ENCODE peak calls at places on chromosomes 5 and 9, in ten cellular contexts. L is tibial nerve, I is H9, X is ascending aorta, R is IMR-90, Q is BE2C, U is K562, E is stomach, H is PC-9, M is MM.1S. T is an unnamed sample. For H3K9me3, the result is how much of the 10 kb centered on the place peaks cover.

GRCh38 chr5:96280946-96281393 is 152.1 kb downstream of the PCSK1 start:
- DNase-seq in H (no peak), I (no peak), R (no peak), M (no peak), X (no peak), U (no peak), Q (no peak), L (no peak), E (no peak), T (no peak)

GRCh38 chr5:148653840-148654781 is at the start of gene HTR4:
- DNase-seq in X (no peak), I (peak), M (no peak), L (no peak), H (no peak), E (no peak), U (no peak), Q (peak), R (no peak), T (no peak)

GRCh38 chr5:83472508-83473343 is 1.2 kb downstream of the VCAN start:
- DNase-seq in X (peak), M (peak), E (no peak), L (peak), I (peak), U (peak), H (peak), Q (peak), R (no peak), T (peak)

GRCh38 chr5:168877132-168877895 is 298.1 kb upstream of the PANK3 start:
- DNase-seq in M (peak), H (no peak), R (no peak), Q (no peak), E (no peak), X (no peak), L (no peak), I (no peak), U (peak), T (no peak)

GRCh38 chr9:119365291-119366027 is 3.8 kb downstream of the BRINP1 start:
- DNase-seq in I (peak), X (no peak), M (peak), L (no peak), Q (peak), E (no peak), R (no peak), H (peak), U (peak), T (no peak)

GRCh38 chr5:67773439-67773988 is 442.0 kb upstream of the PIK3R1 start:
- DNase-seq in R (no peak), U (no peak), L (no peak), H (no peak), X (no peak), M (no peak), E (no peak), Q (no peak), I (no peak), T (no peak)

GRCh38 chr9:89623925-89624420 is 19.2 kb downstream of the GADD45G start:
- DNase-seq in U (no peak), X (no peak), R (no peak), M (no peak), E (peak), L (no peak), H (no peak), Q (no peak), I (no peak), T (peak)

GRCh38 chr9:4855861-4856260 is 63.1 kb downstream of the RCL1 start:
- DNase-seq in R (peak), E (no peak), H (no peak), U (peak), I (no peak), Q (peak), L (no peak), M (no peak), X (peak), T (no peak)

GRCh38 chr9:120372040-120372439 is 207.9 kb downstream of the CDK5RAP2 start:
- DNase-seq in R (no peak), M (no peak), X (peak), U (no peak), L (no peak), Q (no peak), I (no peak), E (no peak), H (no peak), T (no peak)

GRCh38 chr5:178340187-178340586 is 107.6 kb upstream of the PHYKPL start:
- DNase-seq in E (no peak), Q (no peak), L (no peak), H (no peak), I (no peak), M (no peak), R (no peak), X (no peak), U (no peak), T (no peak)

GRCh38 chr9:120776788-120777187 is 16.4 kb downstream of the FBXW2 start:
- DNase-seq in I (no peak), E (no peak), R (no peak), X (no peak), U (no peak), H (no peak), L (no peak), M (no peak), Q (no peak), T (no peak)

GRCh38 chr9:127166651-127167524 is 44.5 kb upstream of the ANGPTL2 start:
- DNase-seq in E (peak), X (no peak), Q (peak), U (peak), I (peak), R (peak), M (peak), H (peak), L (no peak), T (no peak)

GRCh38 chr5:158874343-158874742 is 225.4 kb downstream of the EBF1 start:
- DNase-seq in Q (no peak), L (no peak), U (no peak), R (no peak), I (no peak), X (no peak), M (no peak), E (no peak), H (no peak), T (no peak)

GRCh38 chr5:157217289-157218024 is 36.8 kb downstream of the ITK start:
- DNase-seq in X (no peak), E (no peak), I (no peak), M (no peak), L (no peak), Q (no peak), H (no peak), U (no peak), R (no peak), T (no peak)

GRCh38 chr9:107999890-108000289 is 510.3 kb upstream of the KLF4 start:
- DNase-seq in M (no peak), I (no peak), Q (no peak), E (no peak), X (no peak), U (no peak), R (no peak), H (peak), L (no peak), T (no peak)

GRCh38 chr9:69657269-69657668 is 14.9 kb downstream of the APBA1 start:
- DNase-seq in Q (no peak), I (no peak), X (no peak), E (no peak), U (no peak), M (no peak), H (no peak), L (no peak), R (peak), T (no peak)

GRCh38 chr9:136309101-136309801 is 5.4 kb upstream of the CCDC187 start:
- DNase-seq in R (no peak), L (no peak), U (no peak), M (no peak), H (no peak), Q (peak), I (no peak), E (no peak), X (no peak), T (no peak)

GRCh38 chr9:129610473-129611301 is 10.2 kb downstream of the C9orf50 start:
- DNase-seq in H (peak), R (peak), L (peak), U (peak), M (peak), E (peak), X (peak), Q (peak), I (peak), T (peak)

GRCh38 chr5:173884402-173885053 is 3.6 kb upstream of the CPEB4 start:
- DNase-seq in Q (no peak), L (no peak), R (no peak), M (peak), X (no peak), E (peak), H (peak), U (peak), I (no peak), T (peak)

GRCh38 chr9:14424983-14425382 is 111.0 kb upstream of the NFIB start:
- DNase-seq in X (no peak), U (peak), L (no peak), I (no peak), E (no peak), R (no peak), H (no peak), Q (no peak), M (no peak), T (no peak)

GRCh38 chr9:13140843-13141592 is 138.5 kb downstream of the MPDZ start:
- DNase-seq in L (no peak), X (no peak), M (no peak), Q (no peak), E (no peak), R (peak), U (no peak), H (no peak), I (no peak), T (no peak)

GRCh38 chr9:7186175-7186574 is 428.4 kb downstream of the KDM4C start:
- DNase-seq in E (no peak), H (no peak), I (peak), U (peak), L (no peak), R (peak), X (no peak), M (peak), Q (no peak), T (no peak)
- TF ChIP-seq CTCF in E (no peak), H (peak), I (peak), U (peak), L (no peak), R (peak), X (no peak), M (peak), Q (peak), T (peak)

GRCh38 chr9:102740578-102740977 is 254.6 kb upstream of the CYLC2 start:
- DNase-seq in I (no peak), R (no peak), X (no peak), M (no peak), Q (no peak), U (no peak), H (no peak), L (no peak), E (no peak), T (no peak)
- H3K9me3 ChIP-seq in I (under half), R (under half), X (under half), M (under half), Q (under half), U (under half), H (under half), L (under half), E (under half), T (under half)

DNA sequence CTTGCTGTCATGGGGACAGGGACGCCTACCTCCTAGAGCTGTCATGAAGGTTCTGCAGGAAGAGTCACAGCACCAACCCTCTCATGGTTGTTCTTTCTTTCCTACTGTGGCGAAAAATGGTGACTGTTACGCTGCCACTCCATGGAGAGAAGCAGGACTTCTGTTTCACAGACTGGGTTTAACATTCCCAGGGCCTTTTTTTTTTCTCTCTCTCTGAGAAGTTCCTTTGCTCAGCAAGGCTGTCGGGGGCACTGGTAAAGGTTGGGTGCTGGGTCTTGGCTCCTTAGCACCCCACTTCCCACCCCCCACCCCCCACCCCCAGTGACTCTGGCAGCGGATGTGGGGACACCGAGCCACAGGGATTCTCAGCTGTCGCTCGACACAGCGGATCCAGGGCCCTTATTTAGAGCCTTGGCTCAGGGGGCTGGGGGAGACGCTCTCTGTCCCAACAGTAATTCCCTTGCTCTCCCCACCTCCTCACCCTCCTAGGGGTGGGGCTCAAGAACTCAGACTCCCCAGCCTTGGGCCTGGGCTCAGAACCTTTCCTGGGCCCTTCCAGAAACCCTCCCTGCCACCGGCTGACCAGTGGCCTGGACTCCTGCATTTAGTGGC is 34.4 kb downstream of the DUSP1 start:
- DNase-seq in M (no peak), Q (no peak), E (no peak), U (no peak), X (no peak), L (no peak), R (no peak), I (no peak), H (no peak), T (no peak)
- TF ChIP-seq CTCF in M (no peak), Q (no peak), E (no peak), U (no peak), X (no peak), L (no peak), R (no peak), I (peak), H (no peak), T (no peak)

GRCh38 chr5:106656821-106657220 is 1013.9 kb downstream of the EFNA5 start:
- DNase-seq in U (no peak), I (no peak), E (no peak), X (no peak), M (no peak), R (no peak), H (no peak), Q (no peak), L (no peak), T (no peak)

DNA sequence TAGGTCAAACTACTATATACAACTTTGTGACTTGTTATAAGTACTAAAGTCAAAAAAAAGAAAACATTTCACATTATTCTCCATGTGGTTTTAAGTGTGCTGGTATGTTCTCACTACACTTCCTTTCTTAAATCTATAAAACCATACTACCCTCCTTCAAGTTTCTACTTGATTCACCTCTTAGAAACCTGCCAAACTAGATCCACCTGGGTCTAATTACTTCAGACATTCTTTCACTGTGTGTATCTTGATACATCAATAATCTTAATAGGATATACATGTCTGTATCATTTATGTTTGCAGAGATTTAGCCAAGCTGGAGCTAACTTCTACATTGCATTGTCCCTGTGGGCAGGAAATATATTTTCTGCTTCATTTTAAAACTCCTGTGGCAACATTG is 1012.6 kb downstream of the EFNA5 start:
- DNase-seq in R (no peak), E (no peak), X (no peak), M (no peak), I (no peak), H (no peak), Q (no peak), U (no peak), L (no peak), T (no peak)
- H3K9me3 ChIP-seq in R (under half), E (under half), X (under half), M (under half), I (under half), H (under half), Q (under half), U (under half), L (under half), T (under half)

DNA sequence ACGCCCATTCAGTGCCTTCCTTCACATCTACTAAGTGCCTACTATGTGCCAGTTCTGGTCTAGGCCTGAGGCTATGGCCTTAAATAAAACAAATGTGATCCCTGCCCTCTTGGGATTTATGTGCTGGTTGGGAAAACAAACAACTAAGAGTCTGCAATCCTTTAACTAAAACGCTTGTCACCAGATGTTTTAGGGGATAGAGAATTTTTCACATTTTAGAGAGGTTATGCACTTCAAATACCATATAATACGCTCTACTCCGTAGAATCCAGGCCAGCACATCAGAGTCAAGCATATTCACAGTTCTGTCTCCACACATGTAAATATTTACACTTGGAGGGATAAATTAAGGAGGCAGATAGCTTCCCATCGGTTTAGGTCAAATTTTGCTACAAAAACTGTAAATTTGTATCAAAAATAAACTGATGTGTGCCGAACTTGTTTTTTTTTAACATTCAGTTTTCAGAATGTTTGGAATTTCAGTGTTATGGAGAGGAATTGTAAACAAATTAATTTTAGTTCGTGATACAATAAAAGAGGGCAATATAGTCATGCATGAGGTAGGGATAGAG is 22.0 kb upstream of the ADRA1B start:
- DNase-seq in I (no peak), X (no peak), R (peak), L (no peak), M (no peak), E (no peak), U (no peak), H (no peak), Q (no peak), T (no peak)
- TF ChIP-seq CTCF in I (no peak), X (no peak), R (no peak), L (no peak), M (no peak), E (no peak), U (no peak), H (no peak), Q (no peak), T (no peak)

DNA sequence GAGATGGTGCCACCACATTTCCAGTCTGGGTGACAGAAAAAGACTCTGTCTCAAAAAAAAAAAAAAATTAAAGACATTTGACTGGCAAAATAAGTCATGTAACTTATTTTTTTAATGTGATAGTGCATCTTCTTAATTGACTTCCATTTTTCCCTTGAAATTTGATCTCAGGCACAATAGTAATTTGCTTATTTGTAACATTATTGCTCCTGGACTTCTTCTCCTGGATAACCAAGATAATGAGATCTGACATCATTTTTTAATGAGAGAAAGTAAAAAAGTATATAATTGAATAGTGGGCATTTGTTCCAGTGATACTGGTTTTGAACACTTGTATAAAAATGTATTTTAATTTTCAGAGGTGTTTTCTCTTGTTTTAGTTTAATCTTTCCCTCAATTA is 3.5 kb downstream of the ARHGEF28 start:
- DNase-seq in R (no peak), H (no peak), I (no peak), M (no peak), X (no peak), Q (no peak), E (no peak), U (no peak), L (no peak), T (no peak)
- H3K9me3 ChIP-seq in R (under half), H (under half), I (under half), M (under half), X (under half), Q (under half), E (under half), U (under half), L (under half), T (under half)

GRCh38 chr9:97283768-97284167 is 23.7 kb upstream of the CCDC180 start:
- DNase-seq in M (no peak), L (no peak), R (no peak), X (no peak), U (no peak), I (no peak), H (no peak), E (no peak), Q (no peak), T (no peak)

GRCh38 chr9:97280755-97281330 is 26.6 kb upstream of the CCDC180 start:
- DNase-seq in L (no peak), U (peak), I (no peak), H (no peak), E (no peak), X (no peak), R (no peak), Q (no peak), M (no peak), T (no peak)

DNA sequence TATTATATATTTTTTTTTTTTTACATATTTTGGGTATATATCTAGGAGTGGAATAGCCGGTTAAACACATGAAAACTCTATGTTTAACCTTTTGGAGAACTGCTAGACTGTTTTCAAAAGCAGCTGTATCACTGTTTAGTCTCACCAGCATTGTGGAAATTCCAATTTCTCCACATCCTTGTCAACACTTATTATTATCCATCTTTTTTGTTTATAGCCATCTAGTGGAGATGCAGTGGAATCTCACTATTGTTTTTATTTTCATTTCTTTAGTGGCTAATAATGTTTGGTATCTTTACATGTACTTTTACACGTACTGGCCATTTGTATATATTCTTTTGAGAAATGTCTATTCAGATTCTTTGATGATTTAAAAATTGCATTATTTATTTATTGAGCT is 22.7 kb upstream of the CCDC180 start:
- DNase-seq in M (no peak), L (no peak), X (no peak), Q (no peak), R (no peak), H (no peak), I (no peak), U (no peak), E (no peak), T (no peak)
- TF ChIP-seq CTCF in M (peak), L (no peak), X (no peak), Q (peak), R (peak), H (no peak), I (peak), U (peak), E (no peak), T (no peak)